ENCODE peak calls at places on chromosomes 5 and 9, in five cellular contexts. One of them, this sample, is unnamed. For H3K4me1, the result is how much of the 10 kb centered on the place peaks cover.

GRCh38 chr9:97812247-97812543 is 40.8 kb upstream of the FOXE1 start:
- DNase-seq in upper lobe of right lung: no peak
- DNase-seq in effector memory CD4-positive, alpha-beta T cell: no peak
- DNase-seq in HAP-1: no peak
- DNase-seq in naive thymus-derived CD4-positive, alpha-beta T cell: no peak
- DNase-seq in this sample: no peak

GRCh38 chr9:34580358-34580757 is 9.2 kb downstream of the CNTFR start:
- DNase-seq in upper lobe of right lung: no peak
- DNase-seq in effector memory CD4-positive, alpha-beta T cell: no peak
- DNase-seq in HAP-1: peak
- DNase-seq in naive thymus-derived CD4-positive, alpha-beta T cell: no peak
- DNase-seq in this sample: peak

GRCh38 chr5:1090538-1090937 is 21.3 kb downstream of the SLC12A7 start:
- DNase-seq in HAP-1: no peak
- DNase-seq in naive thymus-derived CD4-positive, alpha-beta T cell: no peak
- DNase-seq in effector memory CD4-positive, alpha-beta T cell: no peak
- DNase-seq in upper lobe of right lung: no peak
- DNase-seq in this sample: no peak

GRCh38 chr5:33530963-33531298 is 90.2 kb downstream of the TARS1 start:
- DNase-seq in upper lobe of right lung: no peak
- DNase-seq in naive thymus-derived CD4-positive, alpha-beta T cell: no peak
- DNase-seq in effector memory CD4-positive, alpha-beta T cell: no peak
- DNase-seq in HAP-1: no peak
- DNase-seq in this sample: no peak

GRCh38 chr5:128844354-128844923 is 120.8 kb upstream of the SLC27A6 start:
- DNase-seq in upper lobe of right lung: no peak
- DNase-seq in naive thymus-derived CD4-positive, alpha-beta T cell: no peak
- DNase-seq in effector memory CD4-positive, alpha-beta T cell: no peak
- DNase-seq in HAP-1: no peak
- DNase-seq in this sample: no peak

GRCh38 chr9:91740713-91741112 is 209.3 kb downstream of the ROR2 start:
- DNase-seq in HAP-1: no peak
- DNase-seq in effector memory CD4-positive, alpha-beta T cell: no peak
- DNase-seq in upper lobe of right lung: no peak
- DNase-seq in naive thymus-derived CD4-positive, alpha-beta T cell: no peak
- DNase-seq in this sample: no peak

GRCh38 chr9:120366646-120367019 is 213.3 kb downstream of the CDK5RAP2 start:
- DNase-seq in effector memory CD4-positive, alpha-beta T cell: no peak
- DNase-seq in naive thymus-derived CD4-positive, alpha-beta T cell: no peak
- DNase-seq in upper lobe of right lung: no peak
- DNase-seq in HAP-1: no peak
- DNase-seq in this sample: no peak

GRCh38 chr5:147081256-147081872 is 153.5 kb upstream of the STK32A start:
- DNase-seq in upper lobe of right lung: no peak
- DNase-seq in effector memory CD4-positive, alpha-beta T cell: no peak
- DNase-seq in naive thymus-derived CD4-positive, alpha-beta T cell: no peak
- DNase-seq in HAP-1: no peak
- DNase-seq in this sample: no peak

GRCh38 chr5:52743970-52744369 is 43.7 kb upstream of the ITGA1 start:
- DNase-seq in naive thymus-derived CD4-positive, alpha-beta T cell: peak
- DNase-seq in upper lobe of right lung: no peak
- DNase-seq in effector memory CD4-positive, alpha-beta T cell: peak
- DNase-seq in HAP-1: no peak
- DNase-seq in this sample: no peak

GRCh38 chr9:112582863-112583262 is 96.2 kb downstream of the KIAA1958 start:
- DNase-seq in naive thymus-derived CD4-positive, alpha-beta T cell: no peak
- DNase-seq in upper lobe of right lung: no peak
- DNase-seq in HAP-1: no peak
- DNase-seq in effector memory CD4-positive, alpha-beta T cell: no peak
- DNase-seq in this sample: no peak

GRCh38 chr5:131328536-131329186 is 64.8 kb downstream of the CDC42SE2 start:
- DNase-seq in HAP-1: no peak
- DNase-seq in naive thymus-derived CD4-positive, alpha-beta T cell: no peak
- DNase-seq in effector memory CD4-positive, alpha-beta T cell: no peak
- DNase-seq in upper lobe of right lung: no peak
- DNase-seq in this sample: no peak

GRCh38 chr5:105573575-105573974 is 2011.0 kb upstream of the NUDT12 start:
- DNase-seq in upper lobe of right lung: no peak
- DNase-seq in HAP-1: no peak
- DNase-seq in effector memory CD4-positive, alpha-beta T cell: no peak
- DNase-seq in naive thymus-derived CD4-positive, alpha-beta T cell: no peak
- DNase-seq in this sample: no peak

GRCh38 chr5:172418847-172419810 is 35.2 kb downstream of the SH3PXD2B start:
- DNase-seq in effector memory CD4-positive, alpha-beta T cell: no peak
- DNase-seq in HAP-1: peak
- DNase-seq in naive thymus-derived CD4-positive, alpha-beta T cell: no peak
- DNase-seq in upper lobe of right lung: no peak
- DNase-seq in this sample: no peak

GRCh38 chr9:74920944-74921626 is 31.6 kb downstream of the C9orf40 start:
- DNase-seq in naive thymus-derived CD4-positive, alpha-beta T cell: no peak
- DNase-seq in HAP-1: no peak
- DNase-seq in upper lobe of right lung: no peak
- DNase-seq in effector memory CD4-positive, alpha-beta T cell: no peak
- DNase-seq in this sample: no peak

GRCh38 chr9:109241931-109242330 is 74.9 kb upstream of the FRRS1L start:
- DNase-seq in upper lobe of right lung: no peak
- DNase-seq in HAP-1: peak
- DNase-seq in effector memory CD4-positive, alpha-beta T cell: no peak
- DNase-seq in naive thymus-derived CD4-positive, alpha-beta T cell: no peak
- DNase-seq in this sample: no peak

GRCh38 chr5:159088371-159088770 is 11.3 kb downstream of the EBF1 start:
- DNase-seq in upper lobe of right lung: no peak
- DNase-seq in HAP-1: no peak
- DNase-seq in effector memory CD4-positive, alpha-beta T cell: no peak
- DNase-seq in naive thymus-derived CD4-positive, alpha-beta T cell: no peak
- DNase-seq in this sample: no peak

GRCh38 chr5:95018946-95019345 is 265.9 kb downstream of the MCTP1 start:
- DNase-seq in naive thymus-derived CD4-positive, alpha-beta T cell: no peak
- DNase-seq in upper lobe of right lung: no peak
- DNase-seq in HAP-1: no peak
- DNase-seq in effector memory CD4-positive, alpha-beta T cell: no peak
- DNase-seq in this sample: no peak

GRCh38 chr9:109908459-109909390 is 128.7 kb downstream of the PALM2AKAP2 start:
- DNase-seq in effector memory CD4-positive, alpha-beta T cell: no peak
- DNase-seq in HAP-1: no peak
- DNase-seq in naive thymus-derived CD4-positive, alpha-beta T cell: no peak
- DNase-seq in upper lobe of right lung: no peak
- DNase-seq in this sample: no peak

GRCh38 chr5:157066950-157067349 is 8.0 kb upstream of the HAVCR1 start:
- DNase-seq in effector memory CD4-positive, alpha-beta T cell: no peak
- DNase-seq in upper lobe of right lung: no peak
- DNase-seq in naive thymus-derived CD4-positive, alpha-beta T cell: no peak
- DNase-seq in HAP-1: no peak
- DNase-seq in this sample: no peak

GRCh38 chr5:6517494-6517893 is 68.8 kb downstream of the UBE2QL1 start:
- DNase-seq in effector memory CD4-positive, alpha-beta T cell: no peak
- DNase-seq in upper lobe of right lung: no peak
- DNase-seq in naive thymus-derived CD4-positive, alpha-beta T cell: no peak
- DNase-seq in HAP-1: no peak
- DNase-seq in this sample: no peak

GRCh38 chr5:38291355-38291754 is 33.0 kb downstream of the EGFLAM start:
- DNase-seq in upper lobe of right lung: no peak
- DNase-seq in HAP-1: no peak
- DNase-seq in effector memory CD4-positive, alpha-beta T cell: no peak
- DNase-seq in naive thymus-derived CD4-positive, alpha-beta T cell: no peak
- DNase-seq in this sample: no peak
- H3K4me1 ChIP-seq in upper lobe of right lung: under half
- H3K4me1 ChIP-seq in HAP-1: under half
- H3K4me1 ChIP-seq in effector memory CD4-positive, alpha-beta T cell: under half
- H3K4me1 ChIP-seq in naive thymus-derived CD4-positive, alpha-beta T cell: under half
- H3K4me1 ChIP-seq in this sample: under half

DNA sequence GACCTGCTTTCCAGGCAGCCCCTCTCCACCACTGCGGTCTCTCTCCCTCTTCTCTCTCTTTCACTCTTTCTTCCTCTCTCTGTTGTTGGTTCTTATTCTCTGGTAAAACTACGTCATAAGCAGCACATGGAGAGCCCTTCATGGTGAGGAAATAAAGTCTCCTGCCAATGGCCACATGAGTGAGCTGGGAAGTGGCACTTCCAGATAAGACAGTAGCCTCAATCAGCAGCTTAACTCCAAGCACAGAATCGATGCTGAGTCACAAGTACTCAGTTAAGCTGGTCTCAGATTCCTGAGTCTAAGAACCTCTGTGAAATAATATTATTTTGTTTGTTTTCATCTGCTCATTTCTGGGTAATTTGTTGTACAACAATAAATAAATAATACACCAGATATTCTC is 500.1 kb downstream of the GABRG2 start:
- DNase-seq in HAP-1: no peak
- DNase-seq in upper lobe of right lung: no peak
- DNase-seq in naive thymus-derived CD4-positive, alpha-beta T cell: no peak
- DNase-seq in effector memory CD4-positive, alpha-beta T cell: no peak
- DNase-seq in this sample: no peak
- H3K4me1 ChIP-seq in HAP-1: under half
- H3K4me1 ChIP-seq in upper lobe of right lung: under half
- H3K4me1 ChIP-seq in naive thymus-derived CD4-positive, alpha-beta T cell: under half
- H3K4me1 ChIP-seq in effector memory CD4-positive, alpha-beta T cell: under half
- H3K4me1 ChIP-seq in this sample: under half

DNA sequence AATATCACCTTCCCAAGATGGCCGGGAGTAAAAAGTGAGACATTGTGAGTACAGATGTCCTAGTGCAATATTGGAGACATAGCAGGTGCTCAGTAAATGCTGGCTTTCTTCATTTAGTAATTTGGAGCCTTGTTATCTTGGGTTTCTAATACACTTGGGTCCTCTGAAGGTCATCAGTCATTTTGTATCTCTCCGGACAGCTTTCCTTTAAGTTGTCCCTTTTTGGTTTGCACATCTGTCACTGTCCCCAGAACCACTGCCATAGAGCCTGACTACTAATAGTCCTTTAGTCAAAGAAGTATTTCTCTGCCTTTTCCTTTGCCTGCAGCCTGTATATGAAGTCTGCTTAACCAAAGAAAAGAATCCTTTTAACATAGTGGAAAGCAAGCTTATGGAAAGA is 7.8 kb upstream of the ANGPTL2 start:
- DNase-seq in effector memory CD4-positive, alpha-beta T cell: no peak
- DNase-seq in naive thymus-derived CD4-positive, alpha-beta T cell: no peak
- DNase-seq in upper lobe of right lung: no peak
- DNase-seq in HAP-1: no peak
- DNase-seq in this sample: no peak
- H3K4me1 ChIP-seq in effector memory CD4-positive, alpha-beta T cell: under half
- H3K4me1 ChIP-seq in naive thymus-derived CD4-positive, alpha-beta T cell: under half
- H3K4me1 ChIP-seq in upper lobe of right lung: under half
- H3K4me1 ChIP-seq in HAP-1: under half
- H3K4me1 ChIP-seq in this sample: under half

GRCh38 chr9:134066546-134066922 is 1.3 kb downstream of the BRD3 start:
- DNase-seq in effector memory CD4-positive, alpha-beta T cell: no peak
- DNase-seq in upper lobe of right lung: peak
- DNase-seq in HAP-1: no peak
- DNase-seq in naive thymus-derived CD4-positive, alpha-beta T cell: no peak
- DNase-seq in this sample: no peak
- H3K4me1 ChIP-seq in effector memory CD4-positive, alpha-beta T cell: under half
- H3K4me1 ChIP-seq in upper lobe of right lung: under half
- H3K4me1 ChIP-seq in HAP-1: under half
- H3K4me1 ChIP-seq in naive thymus-derived CD4-positive, alpha-beta T cell: under half
- H3K4me1 ChIP-seq in this sample: under half

This sample was measured in kidney.